ENCODE peak calls at places on chromosomes 3 and 15, in six cellular contexts. S is bronchial epithelial cell, I is stomach, C is spleen, F is AG10803, A is ovary. J is an unnamed sample.

GRCh38 chr15:45795487-45796069 is 160.7 kb downstream of the SQOR start:
- DNase-seq in A (no peak), S (peak), C (no peak), F (peak), I (peak), J (peak)

GRCh38 chr15:61084944-61085367 is 144.1 kb downstream of the RORA start:
- DNase-seq in S (no peak), A (no peak), C (no peak), F (no peak), I (no peak), J (peak)

GRCh38 chr3:96101013-96101412 is 713.4 kb upstream of the EPHA6 start:
- DNase-seq in A (no peak), F (no peak), S (no peak), I (no peak), C (no peak), J (no peak)

GRCh38 chr15:71660501-71660900 is 149.9 kb upstream of the NR2E3 start:
- DNase-seq in A (no peak), I (no peak), S (no peak), F (no peak), C (no peak), J (no peak)

GRCh38 chr3:157626817-157627216 is 123.6 kb upstream of the VEPH1 start:
- DNase-seq in C (no peak), F (no peak), A (no peak), I (no peak), S (peak), J (no peak)

GRCh38 chr3:128761392-128761791 is 35.4 kb downstream of the RAB7A start:
- DNase-seq in I (no peak), C (no peak), S (no peak), A (no peak), F (no peak), J (no peak)

GRCh38 chr3:188861847-188862740 is 309.7 kb upstream of the TPRG1 start:
- DNase-seq in F (peak), S (peak), I (no peak), C (no peak), A (no peak), J (peak)

GRCh38 chr3:42256135-42256819 is 9.7 kb downstream of the CCK start:
- DNase-seq in A (no peak), S (peak), C (no peak), I (no peak), F (peak), J (peak)

GRCh38 chr15:88661041-88661765 is 22.4 kb downstream of the ISG20 start:
- DNase-seq in S (no peak), I (no peak), C (no peak), F (peak), A (no peak), J (no peak)

GRCh38 chr3:55629432-55629831 is 142.3 kb upstream of the WNT5A start:
- DNase-seq in S (no peak), F (no peak), C (no peak), A (peak), I (peak), J (peak)

GRCh38 chr3:157115069-157116006 is 44.6 kb downstream of the CCNL1 start:
- DNase-seq in A (no peak), S (peak), I (no peak), F (no peak), C (no peak), J (no peak)

GRCh38 chr3:46228259-46229222 is 13.7 kb upstream of the CCR3 start:
- DNase-seq in I (no peak), A (no peak), C (no peak), S (peak), F (peak), J (peak)

GRCh38 chr15:81536296-81536695 is 162.3 kb upstream of the TMC3 start:
- DNase-seq in F (no peak), I (no peak), S (no peak), A (no peak), C (no peak), J (no peak)

GRCh38 chr3:139136459-139137190 is 91.9 kb upstream of the PRR23C start:
- DNase-seq in I (no peak), F (no peak), C (no peak), S (no peak), A (no peak), J (no peak)

GRCh38 chr15:39331584-39331983 is 249.3 kb upstream of the THBS1 start:
- DNase-seq in A (no peak), S (peak), C (no peak), F (no peak), I (no peak), J (no peak)

GRCh38 chr3:74636981-74637380 is 22.5 kb upstream of the CNTN3 start:
- DNase-seq in F (peak), A (no peak), I (no peak), C (no peak), S (no peak), J (peak)

GRCh38 chr3:58333206-58334012 is 717 bp downstream of the PXK start:
- DNase-seq in C (peak), F (peak), I (peak), S (no peak), A (peak), J (peak)

GRCh38 chr3:17686613-17687012 is 55.8 kb downstream of the TBC1D5 start:
- DNase-seq in A (no peak), F (peak), C (no peak), I (no peak), S (peak), J (peak)

GRCh38 chr3:123449092-123449985 is 449 bp upstream of the ADCY5 start:
- DNase-seq in C (peak), S (no peak), I (no peak), A (peak), F (peak), J (peak)

GRCh38 chr3:58148049-58148448 is 62.7 kb downstream of the DNASE1L3 start:
- DNase-seq in F (no peak), A (no peak), S (no peak), C (no peak), I (no peak), J (no peak)

GRCh38 chr3:177041021-177041729 is 156.1 kb downstream of the TBL1XR1 start:
- DNase-seq in A (no peak), C (no peak), I (no peak), F (peak), S (peak), J (no peak)

GRCh38 chr3:127170794-127171193 is 22.1 kb upstream of the PRR23E start:
- DNase-seq in A (peak), F (peak), S (no peak), C (no peak), I (no peak), J (peak)
- TF ChIP-seq CTCF in A (no peak), F (no peak), S (no peak), C (no peak), I (no peak), J (no peak)

GRCh38 chr3:127560051-127560787 is 30.3 kb downstream of the TPRA1 start:
- DNase-seq in I (no peak), A (no peak), F (no peak), S (no peak), C (no peak), J (no peak)
- H3K4me3 ChIP-seq in I (no peak), A (no peak), F (no peak), S (no peak), C (no peak), J (no peak)

GRCh38 chr3:11541321-11542303 is 102.1 kb downstream of the VGLL4 start:
- DNase-seq in S (no peak), C (no peak), F (no peak), A (no peak), I (no peak), J (no peak)

GRCh38 chr3:11538581-11538980 is 105.1 kb downstream of the VGLL4 start:
- DNase-seq in S (no peak), A (no peak), F (no peak), I (no peak), C (no peak), J (no peak)

GRCh38 chr3:11536936-11537612 is 106.6 kb downstream of the VGLL4 start:
- DNase-seq in A (no peak), C (no peak), S (no peak), F (no peak), I (no peak), J (no peak)

GRCh38 chr3:11539218-11539617 is 104.5 kb downstream of the VGLL4 start:
- DNase-seq in I (no peak), S (no peak), C (no peak), A (no peak), F (no peak), J (no peak)

DNA sequence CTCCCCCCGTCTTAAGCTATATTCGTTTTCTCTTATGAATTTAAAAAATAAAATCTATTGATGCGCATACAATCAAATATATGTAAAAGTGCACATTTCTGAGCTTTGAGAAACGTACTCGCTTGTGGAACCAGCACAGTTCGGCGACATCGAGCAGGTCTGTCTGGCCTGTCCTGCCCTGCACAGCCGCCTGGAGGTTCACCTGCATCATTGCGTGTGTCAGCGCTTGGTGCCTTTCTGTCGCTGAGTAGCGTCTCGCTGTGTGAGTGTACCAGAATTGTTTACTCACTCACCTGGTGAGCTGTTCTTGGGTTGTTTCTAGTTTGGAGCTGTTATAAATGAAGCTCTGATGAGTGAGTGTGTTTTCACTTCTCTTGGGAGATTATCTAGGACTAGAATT is 104.0 kb downstream of the VGLL4 start:
- DNase-seq in A (no peak), F (no peak), C (no peak), S (peak), I (no peak), J (no peak)
- TF ChIP-seq CTCF in A (no peak), F (no peak), C (no peak), S (peak), I (no peak), J (no peak)

GRCh38 chr15:56016281-56016680 is 22.9 kb upstream of the NEDD4 start:
- DNase-seq in I (no peak), C (no peak), S (no peak), F (no peak), A (no peak), J (no peak)

GRCh38 chr15:56017920-56018319 is 24.5 kb upstream of the NEDD4 start:
- DNase-seq in A (no peak), F (no peak), C (no peak), I (no peak), S (peak), J (no peak)

GRCh38 chr15:56019060-56019793 is 25.8 kb upstream of the NEDD4 start:
- DNase-seq in F (no peak), A (no peak), C (no peak), S (peak), I (no peak), J (no peak)

GRCh38 chr15:56017511-56017910 is 24.1 kb upstream of the NEDD4 start:
- DNase-seq in S (no peak), C (no peak), I (no peak), F (no peak), A (no peak), J (no peak)

GRCh38 chr15:56019819-56020218 is 26.4 kb upstream of the NEDD4 start:
- DNase-seq in A (no peak), C (no peak), I (no peak), F (no peak), S (no peak), J (no peak)
- H3K4me3 ChIP-seq in A (no peak), C (no peak), I (no peak), F (no peak), S (no peak), J (no peak)

GRCh38 chr3:108554233-108554632 is 35.0 kb downstream of the CIP2A start:
- DNase-seq in C (no peak), I (no peak), A (no peak), S (peak), F (no peak), J (peak)

GRCh38 chr3:108555966-108556581 is 33.2 kb downstream of the CIP2A start:
- DNase-seq in I (no peak), S (no peak), A (no peak), F (no peak), C (no peak), J (no peak)

GRCh38 chr3:108548886-108549285 is 38.5 kb upstream of the MYH15 start:
- DNase-seq in C (no peak), F (no peak), I (no peak), A (no peak), S (no peak), J (no peak)

GRCh38 chr3:108554913-108555571 is 34.2 kb downstream of the CIP2A start:
- DNase-seq in S (no peak), F (no peak), I (no peak), A (no peak), C (no peak), J (peak)

DNA sequence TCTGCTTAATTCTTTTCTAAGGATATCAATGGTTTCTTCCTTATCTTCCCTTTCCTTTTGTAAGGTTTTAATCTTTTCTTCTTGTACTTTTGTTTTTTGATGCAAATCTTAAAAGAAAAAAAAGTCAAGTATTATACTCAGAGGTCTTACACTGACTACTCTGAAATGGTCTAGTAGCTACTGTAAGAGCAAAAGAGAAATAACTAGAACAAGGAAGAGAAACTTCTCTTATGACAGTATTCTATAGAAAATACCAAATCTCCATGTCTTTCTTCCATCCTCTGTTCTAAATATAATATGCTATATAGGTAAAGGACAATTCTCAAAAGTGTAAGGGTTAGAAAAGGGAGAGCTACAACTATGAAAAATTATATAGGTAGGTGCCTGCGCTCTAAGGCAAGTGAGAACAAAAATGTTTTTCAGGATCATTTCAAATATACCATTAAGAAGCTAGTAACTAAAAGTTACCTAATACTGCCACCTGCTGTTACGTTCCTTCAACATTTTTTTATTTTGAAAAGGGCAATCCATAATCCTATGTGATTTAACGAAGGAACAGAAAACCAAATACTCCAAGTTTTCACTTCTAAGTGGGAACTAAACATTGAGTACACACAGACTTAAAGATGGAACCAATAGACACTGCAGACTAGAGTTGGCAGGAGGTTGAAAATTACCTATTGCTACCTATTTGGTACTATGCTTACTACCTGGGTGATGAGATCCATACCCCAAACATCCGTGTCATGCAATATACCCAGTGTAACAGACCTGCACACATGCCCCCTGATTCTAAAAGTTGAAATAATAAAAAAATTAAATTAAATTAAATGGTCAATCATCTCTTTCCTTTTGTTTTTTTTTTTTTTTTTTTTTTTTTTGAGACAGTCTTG is 36.7 kb downstream of the CIP2A start:
- DNase-seq in A (no peak), C (no peak), I (no peak), F (peak), S (peak), J (peak)
- TF ChIP-seq CTCF in A (no peak), C (peak), I (no peak), F (peak), S (peak), J (peak)

DNA sequence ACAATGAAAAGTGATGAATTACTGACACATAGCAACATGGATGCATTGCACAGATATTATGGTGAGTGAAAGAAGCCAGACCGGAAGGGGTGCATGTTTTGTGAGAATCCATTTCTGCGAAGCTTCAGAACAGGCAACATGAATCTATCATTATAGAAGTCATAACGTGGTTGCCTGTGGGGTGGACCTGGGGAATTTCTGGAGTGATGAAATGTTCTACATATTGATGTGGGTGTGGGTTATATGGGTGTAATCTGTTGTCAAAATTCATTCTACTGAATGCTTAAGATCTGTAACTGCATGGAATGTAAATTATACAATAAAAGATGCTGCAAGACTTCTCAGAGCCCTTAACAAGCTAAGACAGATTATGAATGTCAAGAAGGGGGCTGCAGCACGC is 25.2 kb upstream of the TSPAN3 start:
- DNase-seq in A (no peak), C (no peak), S (no peak), I (no peak), F (no peak), J (peak)
- H3K4me3 ChIP-seq in A (no peak), C (no peak), S (no peak), I (no peak), F (no peak), J (no peak)

GRCh38 chr3:105781871-105782270 is 86.9 kb downstream of the CBLB start:
- DNase-seq in A (no peak), S (no peak), C (no peak), I (no peak), F (peak), J (peak)
- TF ChIP-seq CTCF in A (no peak), S (no peak), C (no peak), I (no peak), F (no peak), J (no peak)

GRCh38 chr15:67853454-67853853 is 13.6 kb upstream of the RNU6-1 start:
- DNase-seq in I (no peak), A (no peak), C (no peak), F (no peak), S (no peak), J (no peak)
- H3K4me3 ChIP-seq in I (no peak), A (no peak), C (no peak), F (no peak), S (no peak), J (no peak)